ENCODE peak calls at places on chromosomes 6 and 20, in nine cellular contexts. M is tibial artery; F is CD8-positive, alpha-beta memory T cell; V is upper lobe of right lung; S is CD8-positive, alpha-beta T cell; R is K562; O is right atrium auricular region; G is H7; B is sigmoid colon. Z is an unnamed sample. For H3K27me3, the result is how much of the 10 kb centered on the place peaks cover.

GRCh38 chr6:167341665-167342655 is 17.1 kb downstream of the TTLL2 start:
- DNase-seq in B (no peak), V (no peak), O (no peak), G (no peak), S (no peak), M (no peak), F (no peak), R (no peak), Z (peak)

GRCh38 chr6:80454197-80454596 is 347.7 kb downstream of the BCKDHB start:
- DNase-seq in M (no peak), F (no peak), B (no peak), O (no peak), V (no peak), S (no peak), R (no peak), G (no peak), Z (no peak)

GRCh38 chr6:5378331-5378730 is 117.0 kb downstream of the FARS2 start:
- DNase-seq in M (no peak), R (no peak), F (no peak), O (no peak), V (no peak), B (no peak), S (no peak), G (peak), Z (no peak)

GRCh38 chr20:3084283-3084985 is at the start of gene AVP:
- DNase-seq in V (no peak), M (no peak), F (no peak), B (no peak), O (no peak), R (peak), S (no peak), G (peak), Z (no peak)

GRCh38 chr6:165661416-165662001 is 1.5 kb downstream of the PDE10A start:
- DNase-seq in O (no peak), B (no peak), V (no peak), R (no peak), G (peak), S (no peak), F (no peak), M (no peak), Z (peak)

GRCh38 chr6:40042232-40042631 is 108.0 kb upstream of the MOCS1 start:
- DNase-seq in O (no peak), F (no peak), V (no peak), M (no peak), G (no peak), B (no peak), S (no peak), R (no peak), Z (no peak)

GRCh38 chr6:46491201-46491788 is at the start of gene RCAN2:
- DNase-seq in B (peak), O (peak), G (peak), V (peak), M (peak), R (peak), F (no peak), S (peak), Z (peak)

GRCh38 chr6:125094563-125094962 is 59.0 kb upstream of the TPD52L1 start:
- DNase-seq in O (no peak), R (no peak), S (no peak), G (no peak), F (no peak), B (no peak), M (no peak), V (no peak), Z (no peak)

GRCh38 chr6:23841116-23841515 is 284.9 kb upstream of the NRSN1 start:
- DNase-seq in S (no peak), F (no peak), O (no peak), R (no peak), M (no peak), G (no peak), V (no peak), B (no peak), Z (no peak)

GRCh38 chr6:169536446-169537170 is 165.2 kb downstream of the WDR27 start:
- DNase-seq in V (no peak), B (no peak), M (no peak), F (no peak), S (no peak), R (no peak), G (no peak), O (no peak), Z (no peak)

GRCh38 chr6:25027221-25027916 is 91.6 kb upstream of the RIPOR2 start:
- DNase-seq in V (peak), B (no peak), O (no peak), G (peak), M (no peak), R (peak), S (peak), F (peak), Z (no peak)

GRCh38 chr6:38671885-38672467 is 31.0 kb downstream of the GLO1 start:
- DNase-seq in B (no peak), R (peak), V (no peak), M (no peak), S (peak), G (peak), O (no peak), F (peak), Z (no peak)

GRCh38 chr6:7262746-7263335 is 50.2 kb downstream of the SSR1 start:
- DNase-seq in R (no peak), F (no peak), O (no peak), M (peak), S (no peak), G (peak), B (peak), V (no peak), Z (no peak)

DNA sequence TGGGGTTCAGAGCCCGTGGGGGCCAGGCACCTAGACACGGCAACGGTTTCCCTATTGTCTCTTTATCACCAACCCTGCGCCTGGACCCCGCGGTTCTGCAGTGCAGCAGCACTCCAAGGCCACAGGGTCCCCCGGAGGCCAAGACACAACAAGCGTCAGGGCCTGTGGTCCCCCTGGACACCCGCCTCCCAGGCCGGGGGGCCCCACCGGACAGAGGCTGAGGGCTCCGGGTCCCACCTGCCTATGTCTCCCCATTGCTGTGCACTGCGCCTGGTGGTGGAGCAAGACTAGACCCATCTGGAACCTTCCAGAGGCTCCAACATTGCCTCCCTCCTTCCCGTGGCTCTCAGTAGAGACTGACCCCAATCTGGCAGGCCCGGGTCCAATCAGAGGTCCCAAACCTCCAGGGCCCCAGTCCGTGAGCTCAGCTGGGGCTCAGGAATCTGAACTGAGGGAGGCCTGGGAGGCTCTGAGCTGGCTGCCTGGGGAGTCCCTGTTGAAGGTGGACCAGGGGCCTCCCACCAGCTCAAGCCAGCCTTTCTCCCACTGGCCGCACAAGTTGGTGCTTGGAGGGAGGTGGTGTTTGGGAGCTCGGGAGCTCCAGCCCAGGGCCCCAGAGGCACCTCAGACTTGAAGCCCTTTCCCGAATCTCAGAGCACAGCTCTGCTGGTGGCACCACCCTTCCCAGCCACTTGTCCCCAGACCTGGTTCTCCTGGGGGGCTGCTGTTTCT is 8.8 kb downstream of the GATA5 start:
- DNase-seq in S (no peak), V (no peak), M (no peak), B (no peak), F (no peak), R (no peak), G (no peak), O (no peak), Z (no peak)
- H3K27me3 ChIP-seq in S (under half), V (under half), M (half or more), B (under half), F (under half), R (under half), G (under half), O (under half), Z (under half)

GRCh38 chr20:60999256-60999655 is 252.8 kb upstream of the CDH4 start:
- DNase-seq in F (no peak), O (no peak), V (no peak), B (no peak), G (no peak), S (no peak), R (no peak), M (no peak), Z (no peak)

DNA sequence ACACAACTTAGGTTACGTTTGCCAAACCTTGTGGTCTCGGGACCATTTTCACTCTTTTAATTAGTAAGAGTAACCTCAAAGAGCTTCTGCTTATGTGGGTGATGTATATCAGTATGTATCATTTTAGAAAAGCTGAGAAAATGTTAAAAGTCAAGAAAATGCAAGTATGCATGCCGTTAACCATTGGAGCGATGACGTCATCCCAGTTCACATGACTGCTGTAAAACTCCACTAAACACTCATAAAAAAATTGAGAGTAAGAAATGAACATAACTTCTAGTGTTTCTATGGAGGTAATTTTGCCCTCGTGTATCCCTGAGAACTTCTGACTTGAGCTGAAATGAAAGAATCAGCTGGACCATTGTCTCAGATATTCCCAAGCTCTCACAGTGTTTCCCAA is 250.0 kb upstream of the CDH4 start:
- DNase-seq in O (no peak), S (no peak), M (no peak), V (no peak), B (no peak), G (no peak), R (no peak), F (no peak), Z (no peak)
- H3K27me3 ChIP-seq in O (under half), S (under half), M (under half), V (under half), B (under half), G (under half), R (under half), F (under half), Z (under half)

GRCh38 chr6:26500102-26500501 is at the start of gene BTN1A1:
- DNase-seq in F (no peak), G (peak), V (no peak), O (no peak), S (no peak), R (no peak), M (no peak), B (no peak), Z (peak)

GRCh38 chr6:26502169-26502568 is 2.1 kb downstream of the BTN1A1 start:
- DNase-seq in R (no peak), V (no peak), G (no peak), O (no peak), B (no peak), F (peak), S (no peak), M (no peak), Z (peak)

GRCh38 chr6:26497610-26498009 is 2.5 kb upstream of the BTN1A1 start:
- DNase-seq in G (no peak), O (no peak), S (no peak), R (no peak), F (no peak), V (no peak), M (no peak), B (no peak), Z (no peak)

GRCh38 chr6:26501482-26501986 is 1.4 kb downstream of the BTN1A1 start:
- DNase-seq in O (no peak), G (peak), M (peak), B (peak), F (peak), S (peak), R (no peak), V (peak), Z (peak)
- H3K27me3 ChIP-seq in O (under half), G (under half), M (under half), B (under half), F (under half), S (under half), R (under half), V (under half), Z (under half)

DNA sequence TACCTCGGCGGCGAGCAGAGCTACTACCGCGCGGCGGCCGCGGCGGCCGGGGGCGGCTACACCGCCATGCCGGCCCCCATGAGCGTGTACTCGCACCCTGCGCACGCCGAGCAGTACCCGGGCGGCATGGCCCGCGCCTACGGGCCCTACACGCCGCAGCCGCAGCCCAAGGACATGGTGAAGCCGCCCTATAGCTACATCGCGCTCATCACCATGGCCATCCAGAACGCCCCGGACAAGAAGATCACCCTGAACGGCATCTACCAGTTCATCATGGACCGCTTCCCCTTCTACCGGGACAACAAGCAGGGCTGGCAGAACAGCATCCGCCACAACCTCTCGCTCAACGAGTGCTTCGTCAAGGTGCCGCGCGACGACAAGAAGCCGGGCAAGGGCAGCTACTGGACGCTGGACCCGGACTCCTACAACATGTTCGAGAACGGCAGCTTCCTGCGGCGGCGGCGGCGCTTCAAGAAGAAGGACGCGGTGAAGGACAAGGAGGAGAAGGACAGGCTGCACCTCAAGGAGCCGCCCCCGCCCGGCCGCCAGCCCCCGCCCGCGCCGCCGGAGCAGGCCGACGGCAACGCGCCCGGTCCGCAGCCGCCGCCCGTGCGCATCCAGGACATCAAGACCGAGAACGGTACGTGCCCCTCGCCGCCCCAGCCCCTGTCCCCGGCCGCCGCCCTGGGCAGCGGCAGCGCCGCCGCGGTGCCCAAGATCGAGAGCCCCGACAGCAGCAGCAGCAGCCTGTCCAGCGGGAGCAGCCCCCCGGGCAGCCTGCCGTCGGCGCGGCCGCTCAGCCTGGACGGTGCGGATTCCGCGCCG is 994 bp downstream of the FOXC1 start:
- DNase-seq in M (peak), F (no peak), B (peak), S (no peak), V (no peak), R (no peak), O (no peak), G (no peak), Z (no peak)
- H3K27me3 ChIP-seq in M (under half), F (half or more), B (half or more), S (half or more), V (half or more), R (under half), O (under half), G (half or more), Z (under half)

GRCh38 chr6:28001751-28002150 is 44.7 kb downstream of the OR2B6 start:
- DNase-seq in B (no peak), R (no peak), S (no peak), V (no peak), G (no peak), M (no peak), F (no peak), O (no peak), Z (no peak)

GRCh38 chr6:28002181-28002580 is 45.1 kb downstream of the OR2B6 start:
- DNase-seq in G (no peak), M (no peak), F (no peak), O (no peak), S (no peak), R (no peak), B (no peak), V (no peak), Z (no peak)

GRCh38 chr6:28001351-28001750 is 44.3 kb downstream of the OR2B6 start:
- DNase-seq in O (no peak), V (no peak), S (no peak), R (no peak), M (no peak), B (no peak), G (no peak), F (no peak), Z (no peak)

GRCh38 chr6:28003059-28003458 is 46.0 kb downstream of the OR2B6 start:
- DNase-seq in G (no peak), O (no peak), R (no peak), M (no peak), F (no peak), V (no peak), S (no peak), B (no peak), Z (no peak)

DNA sequence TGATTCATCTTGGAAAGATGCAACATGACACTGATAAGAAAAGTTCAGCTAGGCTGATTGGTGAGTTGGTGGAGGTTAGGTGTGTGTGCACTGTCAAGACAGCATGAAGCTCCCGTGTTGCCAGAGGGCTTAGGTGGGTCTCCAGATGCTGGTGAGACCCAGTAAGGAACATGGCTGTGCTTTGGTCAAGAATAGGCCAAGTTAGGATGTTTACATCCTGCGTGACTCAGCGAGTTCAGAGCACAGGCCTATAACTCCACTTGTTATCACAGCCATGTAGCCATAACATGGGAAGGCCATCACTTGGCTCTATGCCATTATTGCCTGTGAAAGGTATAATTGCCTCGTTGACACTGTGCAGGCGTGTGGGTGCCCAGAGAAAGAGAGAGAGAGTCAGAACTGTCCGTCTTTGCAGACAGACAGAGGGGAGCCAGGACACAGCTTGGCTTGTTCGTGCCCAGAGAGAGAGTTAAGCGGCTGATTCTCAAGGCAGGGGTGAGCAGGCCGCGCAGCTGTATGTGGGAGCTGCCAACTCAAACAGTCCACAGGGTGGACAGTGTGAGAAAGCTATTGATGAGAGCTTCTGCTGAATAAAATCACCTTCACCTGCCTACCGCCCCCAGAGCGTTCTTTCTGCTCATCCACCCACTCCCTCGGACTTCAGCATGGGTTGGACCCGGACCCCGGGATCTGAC is 43.5 kb downstream of the OR2B6 start:
- DNase-seq in F (no peak), O (no peak), B (no peak), S (no peak), M (no peak), V (no peak), R (no peak), G (no peak), Z (no peak)
- H3K27me3 ChIP-seq in F (under half), O (under half), B (under half), S (under half), M (under half), V (under half), R (under half), G (under half), Z (under half)

DNA sequence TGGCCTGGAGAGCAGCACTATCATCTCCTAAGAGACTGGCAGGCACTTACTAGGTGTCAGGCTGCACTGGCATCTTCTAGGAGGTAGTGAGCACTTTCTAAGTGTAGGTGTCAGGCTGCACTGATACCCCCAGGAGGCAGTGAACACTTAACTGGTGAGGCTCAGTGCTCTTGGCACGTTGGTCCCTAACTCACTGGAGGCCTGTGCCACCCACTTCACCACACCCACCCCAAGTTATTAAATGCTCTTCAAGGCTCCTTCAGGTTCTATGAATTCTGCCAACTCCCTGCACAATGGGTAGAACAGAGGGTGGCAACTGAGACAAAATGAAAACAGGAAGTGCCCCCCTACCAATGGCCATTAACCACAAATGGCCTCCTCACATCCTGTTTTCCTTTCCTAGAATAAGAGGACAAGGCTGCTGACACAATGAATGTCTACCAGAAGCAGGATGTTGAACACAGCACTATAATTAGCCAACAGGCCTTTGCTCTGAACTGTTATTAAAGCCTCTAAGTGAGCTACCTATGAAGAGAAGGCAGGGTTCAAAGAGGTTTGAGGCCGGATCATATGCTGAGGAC is 29.4 kb downstream of the NCOA5 start:
- DNase-seq in V (no peak), G (no peak), B (no peak), M (no peak), O (no peak), S (no peak), R (no peak), F (no peak), Z (no peak)
- H3K27me3 ChIP-seq in V (under half), G (under half), B (under half), M (under half), O (under half), S (under half), R (under half), F (under half), Z (under half)

GRCh38 chr20:62549029-62549428 is 73.2 kb upstream of the GATA5 start:
- DNase-seq in B (no peak), S (no peak), G (peak), F (no peak), R (no peak), V (no peak), M (no peak), O (no peak), Z (no peak)

GRCh38 chr20:62551408-62552323 is 75.9 kb upstream of the GATA5 start:
- DNase-seq in G (peak), V (no peak), R (no peak), M (no peak), O (no peak), S (no peak), B (no peak), F (no peak), Z (no peak)

GRCh38 chr20:62548483-62548882 is 72.7 kb upstream of the GATA5 start:
- DNase-seq in B (no peak), V (no peak), S (no peak), F (no peak), O (no peak), G (peak), R (no peak), M (no peak), Z (no peak)

GRCh38 chr20:62550087-62550565 is 74.3 kb upstream of the GATA5 start:
- DNase-seq in M (peak), R (no peak), S (no peak), F (no peak), V (no peak), G (no peak), B (peak), O (peak), Z (peak)

DNA sequence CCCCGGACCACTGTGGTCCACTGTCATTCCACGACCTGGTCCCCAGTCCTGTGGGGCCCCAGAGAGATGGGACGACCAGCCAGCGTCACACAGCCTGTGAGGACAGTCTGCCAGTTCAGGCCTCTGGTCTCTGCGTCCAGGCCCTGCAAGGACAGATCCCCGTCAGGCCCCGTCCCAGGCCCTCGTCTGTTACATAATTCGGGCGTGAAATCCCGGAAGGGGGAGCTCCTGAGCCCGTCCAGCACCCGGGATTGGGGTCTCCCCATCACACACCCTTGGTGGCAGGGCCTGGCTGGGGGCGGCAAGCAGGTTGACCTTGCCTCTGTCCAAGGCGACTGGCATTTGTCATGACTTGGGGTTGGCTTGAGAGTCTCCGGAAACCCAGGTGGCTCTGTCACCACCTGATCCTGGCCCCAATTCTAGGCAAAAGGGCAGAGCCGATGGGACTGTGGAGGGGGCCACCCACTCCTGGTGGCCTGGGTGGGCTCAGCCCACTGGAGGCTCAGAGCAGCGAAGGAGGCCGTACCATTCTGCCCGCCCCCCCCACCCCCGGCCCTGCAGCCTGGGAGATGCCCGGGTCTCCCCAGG is 73.8 kb upstream of the GATA5 start:
- DNase-seq in S (no peak), O (no peak), F (no peak), R (no peak), V (no peak), M (peak), B (peak), G (no peak), Z (no peak)
- H3K27me3 ChIP-seq in S (under half), O (under half), F (under half), R (under half), V (half or more), M (under half), B (under half), G (under half), Z (under half)

Z was measured in Caco-2.